ENCODE peak calls at places on chromosome 7, in five cellular contexts. H is sigmoid colon, I is GM12878, X is spleen, J is breast epithelium. E is an unnamed sample.

GRCh38 chr7:18495412-18496335 is at the start of gene HDAC9:
- DNase-seq in H (no peak), I (peak; percentile 56), X (peak; percentile 75), J (no peak), E (no peak)

GRCh38 chr7:4682621-4683042 is 537 bp downstream of the FOXK1 start:
- DNase-seq in H (peak; percentile 81), I (no peak), X (peak; percentile 93), J (peak; percentile 42), E (peak; percentile 68)

GRCh38 chr7:47647213-47647985 is 65.5 kb upstream of the TNS3 start:
- DNase-seq in H (no peak), I (no peak), X (peak; percentile 87), J (no peak), E (no peak)

GRCh38 chr7:66047426-66047825 is 28.2 kb upstream of the ASL start:
- DNase-seq in H (no peak), I (no peak), X (no peak), J (no peak), E (no peak)

GRCh38 chr7:134910968-134911367 is 75.3 kb upstream of the AGBL3 start:
- DNase-seq in H (no peak), I (no peak), X (no peak), J (no peak), E (no peak)

GRCh38 chr7:4610768-4611467 is 71.2 kb upstream of the FOXK1 start:
- DNase-seq in H (peak; percentile 71), I (peak; percentile 39), X (peak; percentile 71), J (peak; percentile 20), E (peak; percentile 59)

GRCh38 chr7:21548491-21548890 is 5.7 kb downstream of the DNAH11 start:
- DNase-seq in H (no peak), I (no peak), X (no peak), J (no peak), E (no peak)

GRCh38 chr7:90625562-90625961 is 29.4 kb downstream of the CDK14 start:
- DNase-seq in H (peak; percentile 87), I (no peak), X (no peak), J (peak; percentile 23), E (no peak)

GRCh38 chr7:75042299-75042698 is 31.3 kb downstream of the RCC1L start:
- DNase-seq in H (no peak), I (no peak), X (no peak), J (peak; percentile 35), E (no peak)

GRCh38 chr7:8154290-8154689 is 107.7 kb downstream of the ICA1 start:
- DNase-seq in H (no peak), I (no peak), X (no peak), J (no peak), E (no peak)

GRCh38 chr7:35463751-35464150 is 209.9 kb upstream of the TBX20 start:
- DNase-seq in H (no peak), I (no peak), X (no peak), J (no peak), E (no peak)

GRCh38 chr7:73892003-73892975 is 31.3 kb downstream of the TMEM270 start:
- DNase-seq in H (no peak), I (no peak), X (no peak), J (peak; percentile 56), E (peak; percentile 46)

GRCh38 chr7:17802056-17802455 is 138.2 kb downstream of the SNX13 start:
- DNase-seq in H (no peak), I (no peak), X (no peak), J (no peak), E (no peak)

GRCh38 chr7:1246871-1247526 is 14.3 kb downstream of the UNCX start:
- DNase-seq in H (no peak), I (no peak), X (no peak), J (no peak), E (no peak)

GRCh38 chr7:159099711-159100231 is 44.9 kb downstream of the VIPR2 start:
- DNase-seq in H (peak; percentile 63), I (no peak), X (peak; percentile 54), J (no peak), E (peak; percentile 14)

GRCh38 chr7:19522486-19522885 is 186.4 kb downstream of the POLR1F start:
- DNase-seq in H (no peak), I (no peak), X (no peak), J (no peak), E (no peak)

GRCh38 chr7:151660141-151660540 is 140.4 kb upstream of the RHEB start:
- DNase-seq in H (no peak), I (no peak), X (no peak), J (no peak), E (no peak)

GRCh38 chr7:97012293-97013005 is 7.1 kb downstream of the DLX6 start:
- DNase-seq in H (no peak), I (no peak), X (no peak), J (no peak), E (no peak)

GRCh38 chr7:155344618-155345433 is 47.1 kb downstream of the INSIG1 start:
- DNase-seq in H (peak; percentile 87), I (no peak), X (peak; percentile 96), J (peak; percentile 55), E (peak; percentile 84)
- TF ChIP-seq POLR2AphosphoS5 in H (no peak), I (no peak), X (peak; percentile 17), J (no peak), E (no peak)

GRCh38 chr7:105013283-105013817 is 655 bp upstream of the KMT2E start:
- DNase-seq in H (peak; percentile 98), I (peak; percentile 66), X (peak; percentile 99), J (peak; percentile 95), E (peak; percentile 94)
- TF ChIP-seq POLR2A in H (peak; percentile 79), I (peak; percentile 85), X (peak; percentile 72), J (peak; percentile 75), E (peak; percentile 84)

DNA sequence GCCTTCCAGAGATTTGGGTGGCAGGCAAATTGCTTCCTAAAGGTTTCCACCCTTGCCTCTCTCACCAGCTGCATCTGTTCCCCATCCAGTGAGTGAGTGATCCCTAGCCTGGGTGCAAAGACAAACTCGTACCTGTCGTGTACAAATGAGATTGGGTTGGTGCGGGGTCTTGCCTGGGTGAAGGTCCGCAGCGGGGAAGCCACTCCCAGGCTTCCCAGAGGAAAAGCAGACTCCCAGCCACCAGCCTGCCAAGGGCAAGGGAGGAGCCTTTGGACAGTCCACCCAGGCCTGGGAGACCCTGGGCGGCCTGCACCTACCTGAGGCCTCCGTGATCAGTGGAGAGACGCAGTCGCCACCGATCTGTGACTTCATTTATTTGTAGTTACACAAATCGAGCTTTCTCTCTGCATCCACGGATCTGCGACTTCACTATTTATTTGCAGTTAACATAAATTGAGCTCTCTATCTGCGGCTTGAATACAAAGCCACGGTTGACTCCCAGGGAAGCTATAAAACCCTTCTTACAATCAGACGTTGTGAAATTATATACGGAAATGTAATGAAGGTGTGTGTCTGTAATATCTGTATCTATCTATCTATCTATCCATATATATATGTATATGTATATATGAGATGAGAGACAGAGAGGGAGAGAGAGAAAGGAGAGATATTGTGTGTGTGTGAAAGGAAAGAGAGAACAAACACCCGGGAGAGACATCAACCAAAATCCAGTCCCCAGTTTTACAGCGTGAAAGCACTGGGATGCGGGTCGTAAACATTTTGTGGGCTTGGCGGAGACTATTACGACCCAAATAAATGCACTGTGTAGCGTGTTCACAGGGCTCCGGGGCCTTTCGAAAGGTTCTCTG is 3.0 kb upstream of the HOXA7 start:
- DNase-seq in H (peak; percentile 63), I (no peak), X (no peak), J (no peak), E (no peak)
- H3K4me3 ChIP-seq in H (no peak overlapping the region), I (peak overlapping the region; percentile 72), X (no peak overlapping the region), J (peak overlapping the region; percentile 65), E (peak overlapping the region; percentile 61)

GRCh38 chr7:143381427-143382125 is 431 bp downstream of the ZYX start:
- DNase-seq in H (peak; percentile 92), I (no peak), X (peak; percentile 90), J (peak; percentile 91), E (peak; percentile 61)

GRCh38 chr7:143380646-143381426 is at the start of gene ZYX:
- DNase-seq in H (peak; percentile 98), I (peak; percentile 39), X (peak; percentile 97), J (peak; percentile 95), E (peak; percentile 93)

GRCh38 chr7:143379607-143380263 is 1.4 kb upstream of the ZYX start:
- DNase-seq in H (no peak), I (no peak), X (no peak), J (no peak), E (no peak)

GRCh38 chr7:143382126-143382790 is 1.1 kb downstream of the ZYX start:
- DNase-seq in H (peak; percentile 64), I (no peak), X (no peak), J (no peak), E (no peak)

GRCh38 chr7:143380264-143380645 is 890 bp upstream of the ZYX start:
- DNase-seq in H (peak; percentile 94), I (peak; percentile 46), X (peak; percentile 96), J (peak; percentile 86), E (peak; percentile 87)
- TF ChIP-seq POLR2AphosphoS5 in H (no peak), I (peak; percentile 19), X (no peak), J (no peak), E (no peak)

GRCh38 chr7:43758029-43758860 is at the start of gene BLVRA:
- DNase-seq in H (peak; percentile 85), I (no peak), X (peak; percentile 95), J (peak; percentile 45), E (peak; percentile 68)
- TF ChIP-seq POLR2A in H (no peak), I (peak; percentile 70), X (no peak), J (no peak), E (no peak)

DNA sequence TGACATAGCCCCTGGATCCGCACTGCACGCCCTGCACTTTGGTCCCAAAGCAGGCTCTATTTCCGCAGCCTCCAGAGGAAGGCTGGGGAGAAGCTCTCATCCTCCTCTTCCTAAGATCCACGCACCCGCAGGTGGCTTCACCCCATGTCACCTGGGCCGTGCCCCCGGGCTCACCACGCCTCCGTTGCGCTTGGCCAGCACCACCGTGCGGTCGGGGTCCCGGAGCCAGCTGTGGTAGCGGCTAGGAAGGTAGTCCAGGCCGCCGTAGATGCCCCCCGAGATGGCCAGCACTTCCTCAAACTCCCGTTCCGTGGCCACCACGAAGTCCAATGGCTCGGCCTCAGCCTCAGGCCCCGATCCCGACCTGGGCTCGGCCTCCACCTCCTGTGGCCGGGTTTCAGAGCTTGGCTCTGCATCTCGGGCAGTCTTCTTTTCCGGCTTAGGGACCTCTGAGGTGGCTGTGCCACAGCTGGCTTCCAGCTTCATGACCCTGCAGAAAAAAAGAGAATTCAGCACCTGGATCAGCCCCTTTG is 5.7 kb downstream of the NAT16 start:
- DNase-seq in H (no peak), I (no peak), X (no peak), J (no peak), E (no peak)
- H3K4me3 ChIP-seq in H (no peak overlapping the region), I (no peak overlapping the region), X (no peak overlapping the region), J (no peak overlapping the region), E (no peak overlapping the region)

DNA sequence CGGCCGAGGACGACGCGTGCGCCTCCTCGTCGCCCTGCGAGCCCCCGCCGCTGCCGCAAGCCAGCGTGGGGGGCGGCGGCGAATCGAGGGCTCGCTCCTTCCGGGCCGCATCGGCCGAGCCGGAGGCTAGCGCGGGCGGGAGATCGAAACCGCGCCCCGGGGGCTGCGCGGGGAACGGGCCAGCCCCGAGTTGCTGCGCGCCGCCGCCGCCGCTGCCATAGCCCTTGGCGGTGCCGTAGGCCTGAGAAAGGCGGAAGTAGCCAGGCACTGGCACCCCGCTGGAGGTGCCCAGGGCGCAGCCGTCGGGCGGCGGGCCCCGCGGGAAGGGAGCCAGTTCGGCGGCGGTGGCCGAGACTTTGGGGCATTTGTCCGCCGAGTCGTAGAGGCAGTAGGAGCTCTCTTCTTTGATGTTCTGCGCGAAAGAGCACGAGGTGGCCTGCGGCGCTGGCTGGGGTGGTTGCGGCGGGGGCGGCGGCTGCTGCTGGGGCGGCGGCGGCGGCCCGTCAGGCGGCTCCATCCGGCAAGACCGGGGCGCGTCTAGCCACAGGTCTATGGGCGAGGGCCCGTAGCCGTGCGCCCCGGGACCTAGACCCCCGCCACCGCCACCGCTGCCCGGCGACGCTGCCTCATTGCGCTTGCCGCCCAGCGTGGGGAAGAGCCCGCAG is 576 bp downstream of the HOXA10 start:
- DNase-seq in H (peak; percentile 74), I (no peak), X (peak; percentile 91), J (no peak), E (peak; percentile 28)
- TF ChIP-seq POLR2AphosphoS5 in H (peak; percentile 20), I (no peak), X (peak; percentile 3), J (peak; percentile 20), E (no peak)

E was measured in stomach.